ENCODE peak calls at places on chromosomes 5 and 9, in ten cellular contexts. P, R, B, H, U, Y, E, T, W and J are unnamed samples.

GRCh38 chr5:175282611-175283225 is 161.3 kb downstream of the DRD1 start:
- DNase-seq in U (no peak), H (no peak), E (no peak), R (no peak), B (no peak), P (no peak), T (no peak), W (no peak), Y (no peak), J (no peak)

GRCh38 chr5:176743828-176744583 is 66.4 kb upstream of the UNC5A start:
- DNase-seq in E (no peak), B (peak), W (no peak), P (no peak), R (no peak), U (no peak), Y (peak), H (no peak), T (no peak), J (no peak)

GRCh38 chr9:5633243-5633642 is 4.3 kb downstream of the RIC1 start:
- DNase-seq in R (peak), Y (no peak), W (no peak), T (no peak), H (no peak), E (no peak), U (no peak), B (no peak), P (no peak), J (peak)

GRCh38 chr5:2015961-2016360 is 133.2 kb upstream of the IRX4 start:
- DNase-seq in U (no peak), P (no peak), W (no peak), E (no peak), Y (no peak), H (no peak), R (no peak), B (no peak), T (no peak), J (no peak)

GRCh38 chr9:134887219-134887618 is 6.6 kb downstream of the FCN2 start:
- DNase-seq in H (no peak), P (no peak), W (no peak), U (no peak), T (no peak), R (no peak), Y (no peak), B (no peak), E (no peak), J (no peak)

GRCh38 chr5:144386315-144386714 is 215.6 kb downstream of the KCTD16 start:
- DNase-seq in H (no peak), U (no peak), B (no peak), Y (no peak), R (no peak), W (no peak), P (no peak), E (no peak), T (no peak), J (no peak)

GRCh38 chr5:141878186-141878770 is at the start of gene PCDH1:
- DNase-seq in U (peak), Y (peak), R (peak), W (no peak), T (no peak), H (no peak), P (no peak), B (peak), E (peak), J (no peak)

GRCh38 chr9:72485821-72486605 is 35.4 kb upstream of the TMC1 start:
- DNase-seq in T (no peak), E (no peak), W (no peak), U (peak), P (no peak), H (no peak), B (peak), Y (no peak), R (peak), J (no peak)

GRCh38 chr9:11757408-11757807 is 935.8 kb upstream of the TYRP1 start:
- DNase-seq in H (no peak), Y (no peak), U (no peak), E (no peak), T (no peak), P (no peak), B (no peak), R (no peak), W (no peak), J (no peak)

GRCh38 chr9:98523231-98523901 is 185.4 kb downstream of the GABBR2 start:
- DNase-seq in R (peak), E (peak), T (no peak), U (no peak), P (no peak), B (peak), Y (no peak), H (no peak), W (no peak), J (peak)

GRCh38 chr5:119187776-119188529 is 117.1 kb downstream of the DMXL1 start:
- DNase-seq in W (no peak), H (no peak), U (no peak), Y (no peak), B (no peak), T (no peak), P (no peak), R (no peak), E (no peak), J (no peak)